ENCODE peak calls at places on chromosomes 11 and 22, in seven cellular contexts. N, L, I, R, Y, M and D are unnamed samples.

GRCh38 chr11:68841718-68842426 is at the start of gene CPT1A:
- DNase-seq in N (peak; percentile 80), L (peak; percentile 73), I (peak; percentile 14), R (peak; percentile 72), Y (peak; percentile 68), M (peak; percentile 59), D (peak; percentile 57)

GRCh38 chr11:134069426-134069921 is 602 bp downstream of the JAM3 start:
- DNase-seq in N (peak; percentile 43), L (peak; percentile 56), I (no peak), R (no peak), Y (no peak), M (no peak), D (no peak)

GRCh38 chr11:128837627-128838026 is 29.5 kb downstream of the KCNJ1 start:
- DNase-seq in N (no peak), L (no peak), I (no peak), R (peak; percentile 30), Y (no peak), M (no peak), D (no peak)

GRCh38 chr11:12243511-12243910 is 133.1 kb downstream of the MICAL2 start:
- DNase-seq in N (no peak), L (peak; percentile 87), I (no peak), R (no peak), Y (no peak), M (no peak), D (no peak)

GRCh38 chr11:76872959-76873827 is 12.5 kb downstream of the ACER3 start:
- DNase-seq in N (no peak), L (no peak), I (no peak), R (no peak), Y (no peak), M (no peak), D (no peak)

GRCh38 chr22:21937821-21938070 is 14.9 kb downstream of the PPM1F start:
- DNase-seq in N (no peak), L (no peak), I (no peak), R (no peak), Y (peak; percentile 81), M (no peak), D (no peak)

GRCh38 chr11:70581991-70582885 is 183.9 kb downstream of the CTTN start:
- DNase-seq in N (no peak), L (no peak), I (no peak), R (no peak), Y (no peak), M (no peak), D (no peak)

GRCh38 chr22:40855960-40856512 is 403 bp downstream of the ST13 start:
- DNase-seq in N (no peak), L (peak; percentile 13), I (peak; percentile 48), R (peak; percentile 47), Y (no peak), M (no peak), D (no peak)

GRCh38 chr11:26573896-26574295 is 1.8 kb upstream of the MUC15 start:
- DNase-seq in N (no peak), L (peak; percentile 15), I (no peak), R (no peak), Y (no peak), M (no peak), D (no peak)

GRCh38 chr11:103907548-103908455 is 128.6 kb upstream of the DDI1 start:
- DNase-seq in N (no peak), L (no peak), I (no peak), R (no peak), Y (no peak), M (no peak), D (no peak)

GRCh38 chr11:2268911-2269600 is 1.3 kb downstream of the ASCL2 start:
- DNase-seq in N (peak; percentile 34), L (no peak), I (no peak), R (peak; percentile 87), Y (peak; percentile 65), M (peak; percentile 75), D (no peak)

GRCh38 chr11:128553662-128554392 is 33.5 kb downstream of the ETS1 start:
- DNase-seq in N (no peak), L (no peak), I (no peak), R (peak; percentile 22), Y (no peak), M (no peak), D (no peak)

GRCh38 chr11:8735094-8735493 is 52.5 kb downstream of the RPL27A start:
- DNase-seq in N (no peak), L (no peak), I (no peak), R (no peak), Y (no peak), M (no peak), D (no peak)

GRCh38 chr22:21026783-21027692 is 5.3 kb downstream of the SLC7A4 start:
- DNase-seq in N (no peak), L (no peak), I (no peak), R (no peak), Y (no peak), M (no peak), D (no peak)